ENCODE peak calls at places on chromosomes 1 and 21, in six cellular contexts. P is mucosa of descending colon; Z is naive thymus-derived CD4-positive, alpha-beta T cell; V is heart left ventricle; G is left lung; E is cardiac muscle cell. F is an unnamed sample.

GRCh38 chr1:175163702-175164101 is 28.9 kb downstream of the KIAA0040 start:
- DNase-seq in P (no peak), Z (no peak), V (no peak), G (no peak), E (no peak), F (no peak)

GRCh38 chr1:56045477-56045876 is 533.9 kb downstream of the PLPP3 start:
- DNase-seq in P (no peak), Z (no peak), V (no peak), G (no peak), E (no peak), F (no peak)

GRCh38 chr1:150408800-150409199 is 44.9 kb downstream of the RPRD2 start:
- DNase-seq in P (no peak), Z (no peak), V (no peak), G (no peak), E (no peak), F (no peak)

GRCh38 chr1:239155466-239155865 is 230.9 kb upstream of the CHRM3 start:
- DNase-seq in P (no peak), Z (no peak), V (no peak), G (no peak), E (no peak), F (no peak)

GRCh38 chr1:13794231-13795187 is 94.5 kb downstream of the PRDM2 start:
- DNase-seq in P (no peak), Z (no peak), V (no peak), G (no peak), E (no peak), F (no peak)

GRCh38 chr21:19475525-19475924 is 1071.9 kb upstream of the TMPRSS15 start:
- DNase-seq in P (no peak), Z (no peak), V (no peak), G (no peak), E (peak; percentile 65), F (no peak)

GRCh38 chr1:40040511-40041465 is at the start of gene CAP1:
- DNase-seq in P (peak; percentile 100), Z (peak; percentile 100), V (peak; percentile 100), G (peak; percentile 100), E (peak; percentile 99), F (peak; percentile 99)

GRCh38 chr21:14762734-14763694 is 216.9 kb upstream of the SAMSN1 start:
- DNase-seq in P (no peak), Z (peak; percentile 20), V (no peak), G (no peak), E (no peak), F (no peak)

GRCh38 chr1:234845097-234845660 is 235.2 kb upstream of the IRF2BP2 start:
- DNase-seq in P (no peak), Z (peak; percentile 76), V (no peak), G (no peak), E (no peak), F (no peak)

GRCh38 chr1:70719164-70719563 is 308.1 kb downstream of the CTH start:
- DNase-seq in P (no peak), Z (no peak), V (no peak), G (no peak), E (no peak), F (no peak)

GRCh38 chr1:177945943-177946650 is 23.8 kb downstream of the SEC16B start:
- DNase-seq in P (no peak), Z (peak; percentile 1), V (peak; percentile 70), G (no peak), E (peak; percentile 75), F (peak; percentile 33)

GRCh38 chr1:157359309-157360020 is 192.8 kb downstream of the FCRL5 start:
- DNase-seq in P (no peak), Z (no peak), V (no peak), G (no peak), E (no peak), F (no peak)

GRCh38 chr1:160541622-160542302 is 18.7 kb upstream of the SLAMF6 start:
- DNase-seq in P (no peak), Z (no peak), V (no peak), G (no peak), E (no peak), F (no peak)

GRCh38 chr1:147567594-147568381 is 26.5 kb downstream of the BCL9 start:
- DNase-seq in P (no peak), Z (no peak), V (no peak), G (no peak), E (no peak), F (no peak)

GRCh38 chr1:26861286-26861701 is 1.7 kb upstream of the SFN start:
- DNase-seq in P (no peak), Z (no peak), V (no peak), G (no peak), E (no peak), F (no peak)

GRCh38 chr1:105005594-105006195 is 1256.0 kb downstream of the AMY1C start:
- DNase-seq in P (no peak), Z (no peak), V (no peak), G (peak; percentile 39), E (no peak), F (no peak)

GRCh38 chr1:93506140-93506539 is 58.2 kb downstream of the FNBP1L start:
- DNase-seq in P (no peak), Z (no peak), V (no peak), G (no peak), E (no peak), F (no peak)

GRCh38 chr1:224747578-224747977 is 131.5 kb downstream of the CNIH3 start:
- DNase-seq in P (no peak), Z (no peak), V (no peak), G (no peak), E (peak; percentile 63), F (peak; percentile 28)

GRCh38 chr1:54485417-54485816 is 62.6 kb upstream of the ACOT11 start:
- DNase-seq in P (no peak), Z (no peak), V (no peak), G (no peak), E (no peak), F (no peak)

GRCh38 chr1:152067929-152068328 is 20.9 kb downstream of the TCHHL1 start:
- DNase-seq in P (no peak), Z (no peak), V (no peak), G (no peak), E (no peak), F (no peak)

GRCh38 chr1:220521755-220522154 is 6.2 kb upstream of the MARK1 start:
- DNase-seq in P (no peak), Z (no peak), V (no peak), G (no peak), E (no peak), F (no peak)

GRCh38 chr1:156882543-156882942 is 11.0 kb upstream of the PEAR1 start:
- DNase-seq in P (no peak), Z (no peak), V (no peak), G (no peak), E (no peak), F (no peak)

GRCh38 chr1:50968884-50969610 is 998 bp upstream of the CDKN2C start:
- DNase-seq in P (peak; percentile 82), Z (peak; percentile 28), V (peak; percentile 83), G (peak; percentile 93), E (no peak), F (peak; percentile 63)

GRCh38 chr1:64630611-64631010 is 114.3 kb upstream of the RAVER2 start:
- DNase-seq in P (no peak), Z (peak; percentile 26), V (no peak), G (no peak), E (no peak), F (no peak)

GRCh38 chr1:103108525-103109150 is 316 bp upstream of the COL11A1 start:
- DNase-seq in P (peak; percentile 21), Z (no peak), V (peak; percentile 44), G (peak; percentile 71), E (peak; percentile 31), F (no peak)

GRCh38 chr1:201649776-201650607 is 111.1 kb downstream of the NAV1 start:
- DNase-seq in P (peak; percentile 92), Z (no peak), V (peak; percentile 91), G (peak; percentile 93), E (peak; percentile 85), F (no peak)

GRCh38 chr21:26964379-26964778 is 2.5 kb downstream of the ADAMTS5 start:
- DNase-seq in P (peak; percentile 64), Z (no peak), V (peak; percentile 66), G (peak; percentile 41), E (peak; percentile 42), F (peak; percentile 80)

GRCh38 chr1:93437976-93438605 is 9.8 kb upstream of the FNBP1L start:
- DNase-seq in P (no peak), Z (peak; percentile 48), V (no peak), G (no peak), E (peak; percentile 74), F (no peak)

GRCh38 chr1:224301391-224301790 is 28.6 kb downstream of the NVL start:
- DNase-seq in P (no peak), Z (no peak), V (no peak), G (no peak), E (no peak), F (no peak)

GRCh38 chr21:15935530-15935929 is 205.7 kb downstream of the USP25 start:
- DNase-seq in P (no peak), Z (no peak), V (no peak), G (no peak), E (no peak), F (no peak)

GRCh38 chr21:34882719-34883131 is 166.4 kb downstream of the RUNX1 start:
- DNase-seq in P (no peak), Z (no peak), V (no peak), G (no peak), E (no peak), F (no peak)
- H3K4me1 ChIP-seq in P (peaks cover 8% of the 10 kb centered on the region), Z (peaks cover 11% of the 10 kb centered on the region), V (peaks cover 11% of the 10 kb centered on the region), G (peaks cover 14% of the 10 kb centered on the region), E (peaks cover 2% of the 10 kb centered on the region), F (peaks cover 12% of the 10 kb centered on the region)

DNA sequence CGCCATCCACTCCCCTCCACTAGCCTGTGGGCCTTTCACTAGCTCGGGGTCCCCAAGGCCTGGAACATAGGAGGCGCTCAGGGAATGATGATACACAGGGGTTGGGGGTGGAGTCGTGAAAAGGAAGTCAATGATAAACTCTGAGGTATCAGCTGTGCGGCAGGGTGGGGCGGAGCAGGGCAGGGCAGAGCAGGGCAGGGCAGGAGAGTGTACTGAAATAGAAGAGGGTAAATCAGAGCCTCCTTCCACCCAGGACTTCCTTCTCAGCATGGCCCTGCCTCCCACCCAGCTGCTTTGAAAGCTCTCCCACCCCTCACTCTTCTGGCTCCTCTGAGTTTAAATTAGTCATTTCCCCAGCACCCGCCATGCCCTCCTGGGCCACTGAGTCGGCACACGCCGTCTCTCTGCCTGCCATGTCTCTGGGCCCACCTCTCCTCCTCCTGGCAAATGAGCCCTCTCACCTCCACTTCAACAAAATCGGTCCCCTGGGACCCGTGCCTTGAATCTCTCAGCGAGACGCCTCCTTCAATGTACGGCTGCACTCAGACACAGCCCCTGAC is 16.9 kb downstream of the CAPZB start:
- DNase-seq in P (peak; percentile 95), Z (peak; percentile 71), V (no peak), G (peak; percentile 86), E (no peak), F (no peak)
- H3K4me1 ChIP-seq in P (peaks cover 61% of the 10 kb centered on the region), Z (peaks cover 92% of the 10 kb centered on the region), V (peaks cover 89% of the 10 kb centered on the region), G (peaks cover 21% of the 10 kb centered on the region), E (peaks cover 13% of the 10 kb centered on the region), F (peaks cover 7% of the 10 kb centered on the region)

GRCh38 chr1:58664881-58665280 is 35.0 kb downstream of the MYSM1 start:
- DNase-seq in P (no peak), Z (no peak), V (no peak), G (no peak), E (no peak), F (no peak)
- H3K4me1 ChIP-seq in P (no peaks in the 10 kb centered on the region), Z (no peaks in the 10 kb centered on the region), V (peaks cover 14% of the 10 kb centered on the region), G (no peaks in the 10 kb centered on the region), E (no peaks in the 10 kb centered on the region), F (no peaks in the 10 kb centered on the region)

DNA sequence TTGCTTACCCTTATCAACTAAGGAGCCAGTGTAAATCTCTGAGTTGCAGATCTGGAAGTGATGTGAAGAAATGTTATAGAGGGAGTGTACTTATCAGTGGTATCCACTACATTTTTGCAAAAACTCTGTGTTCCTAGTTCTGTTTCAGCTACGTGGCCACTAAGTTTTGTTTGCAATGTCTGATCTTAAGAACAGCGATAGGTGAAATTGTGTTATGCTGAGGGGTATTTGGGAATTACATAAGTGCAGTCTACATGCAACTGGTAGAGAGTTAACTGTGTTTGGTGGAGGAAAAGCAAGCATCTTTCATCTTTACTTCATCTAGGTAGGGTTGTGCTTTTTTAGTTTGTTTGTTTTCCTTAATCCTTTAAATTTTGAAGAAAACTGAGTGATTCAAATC is 198.8 kb upstream of the SGIP1 start:
- DNase-seq in P (no peak), Z (peak; percentile 25), V (no peak), G (no peak), E (no peak), F (no peak)
- H3K4me1 ChIP-seq in P (peaks cover 12% of the 10 kb centered on the region), Z (peaks cover 37% of the 10 kb centered on the region), V (peaks cover 68% of the 10 kb centered on the region), G (peaks cover 24% of the 10 kb centered on the region), E (peaks cover 10% of the 10 kb centered on the region), F (peaks cover 19% of the 10 kb centered on the region)

F was measured in SJCRH30.